ENCODE peak calls at places on chromosomes 6 and 20, in nine cellular contexts. J is T-cell; Y is stimulated activated CD4-positive, alpha-beta T cell treated with anti-CD3 and anti-CD28 coated beads, TNF-alpha, amount 100 ng/mL, for 4 hours; N is NCI-H1105 treated with DMSO at 0.1 percent for 48 hours; Z is amygdala; S is HT1080; G is A549; P is Ammon's horn; O is PC-9. B is an unnamed sample.

GRCh38 chr6:154555075-154555677 is 44.7 kb upstream of the CNKSR3 start:
- DNase-seq in J (no peak), Y (no peak), N (no peak), Z (no peak), S (peak; percentile 39), G (peak; percentile 22), P (no peak), O (peak; percentile 94), B (no peak)

GRCh38 chr20:49573900-49574416 is 6.0 kb upstream of the PTGIS start:
- DNase-seq in J (no peak), Y (no peak), N (no peak), Z (no peak), S (no peak), G (no peak), P (no peak), O (peak; percentile 61), B (no peak)

GRCh38 chr6:137830562-137830961 is 36.5 kb upstream of the TNFAIP3 start:
- DNase-seq in J (no peak), Y (no peak), N (no peak), Z (no peak), S (peak; percentile 27), G (no peak), P (no peak), O (no peak), B (no peak)

GRCh38 chr6:38262609-38263008 is 377.1 kb downstream of the BTBD9 start:
- DNase-seq in J (no peak), Y (no peak), N (no peak), Z (no peak), S (peak; percentile 71), G (no peak), P (peak; percentile 87), O (peak; percentile 40), B (no peak)

GRCh38 chr20:50350510-50351249 is 159.5 kb upstream of the PTPN1 start:
- DNase-seq in J (no peak), Y (no peak), N (no peak), Z (no peak), S (no peak), G (no peak), P (no peak), O (no peak), B (no peak)

GRCh38 chr6:129501401-129502051 is 208.5 kb downstream of the ARHGAP18 start:
- DNase-seq in J (no peak), Y (peak; percentile 42), N (no peak), Z (no peak), S (peak; percentile 94), G (no peak), P (peak; percentile 40), O (peak; percentile 93), B (peak; percentile 45)

GRCh38 chr20:33211817-33212424 is 5.2 kb upstream of the BPIFA3 start:
- DNase-seq in J (no peak), Y (no peak), N (peak; percentile 71), Z (no peak), S (peak; percentile 29), G (peak; percentile 83), P (peak; percentile 68), O (peak; percentile 74), B (no peak)

GRCh38 chr6:153616506-153616905 is 422.5 kb upstream of the OPRM1 start:
- DNase-seq in J (no peak), Y (no peak), N (peak; percentile 56), Z (no peak), S (no peak), G (no peak), P (no peak), O (no peak), B (no peak)

GRCh38 chr6:168122521-168122920 is 43.5 kb upstream of the FRMD1 start:
- DNase-seq in J (no peak), Y (no peak), N (no peak), Z (no peak), S (no peak), G (no peak), P (no peak), O (no peak), B (no peak)

GRCh38 chr20:57384953-57385761 is 6.0 kb upstream of the RBM38 start:
- DNase-seq in J (no peak), Y (no peak), N (no peak), Z (no peak), S (no peak), G (no peak), P (no peak), O (no peak), B (no peak)

GRCh38 chr6:34791164-34791841 is 580 bp upstream of the BLTP3A start:
- DNase-seq in J (no peak), Y (no peak), N (peak; percentile 73), Z (peak; percentile 59), S (no peak), G (peak; percentile 53), P (peak; percentile 76), O (no peak), B (peak; percentile 52)

GRCh38 chr20:63537525-63538203 is 488 bp upstream of the PTK6 start:
- DNase-seq in J (peak; percentile 91), Y (peak; percentile 86), N (peak; percentile 62), Z (peak; percentile 25), S (peak; percentile 95), G (peak; percentile 100), P (peak; percentile 86), O (peak; percentile 97), B (peak; percentile 89)

GRCh38 chr6:3456395-3456767 is 469 bp downstream of the SLC22A23 start:
- DNase-seq in J (no peak), Y (no peak), N (peak; percentile 48), Z (no peak), S (no peak), G (no peak), P (no peak), O (no peak), B (no peak)

GRCh38 chr6:42030585-42031506 is 19.5 kb upstream of the TAF8 start:
- DNase-seq in J (no peak), Y (no peak), N (no peak), Z (no peak), S (no peak), G (no peak), P (no peak), O (no peak), B (peak; percentile 37)

GRCh38 chr20:25285091-25285647 is 37.3 kb downstream of the PYGB start:
- DNase-seq in J (no peak), Y (no peak), N (no peak), Z (no peak), S (no peak), G (no peak), P (no peak), O (no peak), B (no peak)

GRCh38 chr6:125749112-125749863 is at the start of gene HEY2:
- DNase-seq in J (peak; percentile 57), Y (peak; percentile 67), N (peak; percentile 94), Z (peak; percentile 82), S (peak; percentile 85), G (peak; percentile 72), P (peak; percentile 97), O (peak; percentile 80), B (peak; percentile 53)

GRCh38 chr6:112221561-112221960 is 32.8 kb downstream of the LAMA4 start:
- DNase-seq in J (no peak), Y (no peak), N (no peak), Z (no peak), S (no peak), G (no peak), P (no peak), O (no peak), B (no peak)

GRCh38 chr6:107616776-107617175 is 126.9 kb downstream of the SOBP start:
- DNase-seq in J (no peak), Y (no peak), N (no peak), Z (no peak), S (no peak), G (no peak), P (no peak), O (peak; percentile 10), B (no peak)

GRCh38 chr6:41428995-41429417 is 93.6 kb downstream of the NCR2 start:
- DNase-seq in J (no peak), Y (peak; percentile 15), N (no peak), Z (no peak), S (peak; percentile 16), G (no peak), P (no peak), O (no peak), B (no peak)

GRCh38 chr6:89941031-89941775 is 46.9 kb downstream of the GJA10 start:
- DNase-seq in J (no peak), Y (no peak), N (peak; percentile 29), Z (no peak), S (no peak), G (no peak), P (peak; percentile 78), O (no peak), B (no peak)

GRCh38 chr6:17505062-17505476 is 95.0 kb upstream of the FAM8A1 start:
- DNase-seq in J (no peak), Y (no peak), N (no peak), Z (no peak), S (no peak), G (peak; percentile 5), P (no peak), O (no peak), B (no peak)

GRCh38 chr6:24225838-24226237 is 99.8 kb downstream of the NRSN1 start:
- DNase-seq in J (no peak), Y (no peak), N (no peak), Z (no peak), S (no peak), G (no peak), P (no peak), O (no peak), B (no peak)

GRCh38 chr20:46128310-46129151 is 10.4 kb downstream of the CD40 start:
- DNase-seq in J (no peak), Y (no peak), N (peak; percentile 67), Z (no peak), S (no peak), G (peak; percentile 53), P (peak; percentile 32), O (no peak), B (no peak)

GRCh38 chr6:33029297-33030184 is 20.1 kb upstream of the HLA-DOA start:
- DNase-seq in J (no peak), Y (no peak), N (no peak), Z (no peak), S (peak; percentile 3), G (no peak), P (peak; percentile 83), O (no peak), B (peak; percentile 88)

GRCh38 chr6:116764557-116764960 is 960 bp downstream of the FAM162B start:
- DNase-seq in J (no peak), Y (no peak), N (no peak), Z (no peak), S (no peak), G (no peak), P (no peak), O (no peak), B (no peak)

GRCh38 chr20:37970856-37971245 is 62.4 kb downstream of the TTI1 start:
- DNase-seq in J (no peak), Y (no peak), N (no peak), Z (no peak), S (no peak), G (no peak), P (no peak), O (no peak), B (no peak)

GRCh38 chr20:47392015-47392720 is 35.7 kb upstream of the ZMYND8 start:
- DNase-seq in J (no peak), Y (no peak), N (no peak), Z (no peak), S (peak; percentile 97), G (peak; percentile 83), P (peak; percentile 46), O (peak; percentile 100), B (peak; percentile 26)

GRCh38 chr6:151263967-151264366 is 24.2 kb downstream of the AKAP12 start:
- DNase-seq in J (no peak), Y (no peak), N (no peak), Z (no peak), S (no peak), G (no peak), P (no peak), O (no peak), B (no peak)

B was measured in GDM1.